ENCODE peak calls at places on chromosomes 7 and 10, in six cellular contexts. O, C, Y, H, I and P are unnamed samples.
A peak's percentile ranks its signal among the peaks of the same experiment; 100 is the strongest.

GRCh38 chr7:134527979-134528371 is 608 bp downstream of the AKR1B10 start:
- DNase-seq in O (no peak), C (peak; percentile 68), Y (no peak), H (no peak), I (no peak), P (peak; percentile 83)

GRCh38 chr7:102390697-102391484 is 5.3 kb upstream of the PRKRIP1 start:
- DNase-seq in O (peak; percentile 89), C (peak; percentile 65), Y (peak; percentile 88), H (peak; percentile 83), I (peak; percentile 84), P (peak; percentile 75)

GRCh38 chr10:31928531-31929259 is at the start of gene ARHGAP12:
- DNase-seq in O (peak; percentile 97), C (peak; percentile 84), Y (peak; percentile 96), H (peak; percentile 93), I (peak; percentile 92), P (peak; percentile 73)

GRCh38 chr7:12456506-12456905 is 52.8 kb upstream of the VWDE start:
- DNase-seq in O (no peak), C (no peak), Y (no peak), H (no peak), I (no peak), P (no peak)

GRCh38 chr10:125264752-125265578 is 104.6 kb upstream of the CTBP2 start:
- DNase-seq in O (no peak), C (no peak), Y (no peak), H (no peak), I (no peak), P (no peak)

GRCh38 chr7:152850420-152850819 is 90.9 kb downstream of the ACTR3B start:
- DNase-seq in O (no peak), C (no peak), Y (no peak), H (no peak), I (no peak), P (no peak)

GRCh38 chr7:73954861-73955260 is 73.1 kb upstream of the ELN start:
- DNase-seq in O (no peak), C (no peak), Y (no peak), H (no peak), I (no peak), P (no peak)

GRCh38 chr10:62015994-62016393 is 114.5 kb downstream of the ARID5B start:
- DNase-seq in O (no peak), C (no peak), Y (no peak), H (no peak), I (no peak), P (no peak)

GRCh38 chr7:70674268-70675025 is 457.5 kb upstream of the GALNT17 start:
- DNase-seq in O (no peak), C (peak; percentile 54), Y (no peak), H (no peak), I (no peak), P (peak; percentile 20)

GRCh38 chr7:111266613-111267012 is 175.7 kb downstream of the LRRN3 start:
- DNase-seq in O (no peak), C (peak; percentile 90), Y (no peak), H (no peak), I (no peak), P (peak; percentile 59)

GRCh38 chr10:132229834-132230556 is 43.2 kb downstream of the DPYSL4 start:
- DNase-seq in O (peak; percentile 67), C (no peak), Y (no peak), H (peak; percentile 48), I (no peak), P (no peak)

GRCh38 chr10:520402-520787 is 169.1 kb downstream of the DIP2C start:
- DNase-seq in O (no peak), C (peak; percentile 13), Y (no peak), H (no peak), I (no peak), P (peak; percentile 42)

GRCh38 chr10:50322075-50322474 is 70.8 kb upstream of the ASAH2 start:
- DNase-seq in O (no peak), C (peak; percentile 66), Y (no peak), H (no peak), I (no peak), P (peak; percentile 44)

GRCh38 chr7:23018747-23019146 is 4.8 kb upstream of the HYCC1 start:
- DNase-seq in O (no peak), C (no peak), Y (no peak), H (no peak), I (no peak), P (no peak)

GRCh38 chr10:72011016-72011415 is 46.8 kb downstream of the CHST3 start:
- DNase-seq in O (no peak), C (no peak), Y (no peak), H (no peak), I (no peak), P (no peak)

GRCh38 chr10:52883996-52884871 is 111.7 kb upstream of the MBL2 start:
- DNase-seq in O (no peak), C (peak; percentile 42), Y (no peak), H (no peak), I (no peak), P (peak; percentile 72)
- H3K4me3 ChIP-seq in O (no peak overlapping the region), C (no peak overlapping the region), Y (no peak overlapping the region), H (no peak overlapping the region), I (no peak overlapping the region), P (no peak overlapping the region)

GRCh38 chr10:55989188-55989587 is 371.9 kb downstream of the ZWINT start:
- DNase-seq in O (no peak), C (no peak), Y (no peak), H (no peak), I (no peak), P (no peak)
- TF ChIP-seq CTCF in O (no peak), C (no peak), Y (no peak), H (no peak), I (peak; percentile 31), P (no peak)

GRCh38 chr7:128792471-128793183 is 859 bp downstream of the CCDC136 start:
- DNase-seq in O (no peak), C (no peak), Y (no peak), H (no peak), I (no peak), P (no peak)
- H3K4me3 ChIP-seq in O (no peak overlapping the region), C (peak overlapping the region; percentile 78), Y (no peak overlapping the region), H (no peak overlapping the region), I (no peak overlapping the region), P (no peak overlapping the region)

DNA sequence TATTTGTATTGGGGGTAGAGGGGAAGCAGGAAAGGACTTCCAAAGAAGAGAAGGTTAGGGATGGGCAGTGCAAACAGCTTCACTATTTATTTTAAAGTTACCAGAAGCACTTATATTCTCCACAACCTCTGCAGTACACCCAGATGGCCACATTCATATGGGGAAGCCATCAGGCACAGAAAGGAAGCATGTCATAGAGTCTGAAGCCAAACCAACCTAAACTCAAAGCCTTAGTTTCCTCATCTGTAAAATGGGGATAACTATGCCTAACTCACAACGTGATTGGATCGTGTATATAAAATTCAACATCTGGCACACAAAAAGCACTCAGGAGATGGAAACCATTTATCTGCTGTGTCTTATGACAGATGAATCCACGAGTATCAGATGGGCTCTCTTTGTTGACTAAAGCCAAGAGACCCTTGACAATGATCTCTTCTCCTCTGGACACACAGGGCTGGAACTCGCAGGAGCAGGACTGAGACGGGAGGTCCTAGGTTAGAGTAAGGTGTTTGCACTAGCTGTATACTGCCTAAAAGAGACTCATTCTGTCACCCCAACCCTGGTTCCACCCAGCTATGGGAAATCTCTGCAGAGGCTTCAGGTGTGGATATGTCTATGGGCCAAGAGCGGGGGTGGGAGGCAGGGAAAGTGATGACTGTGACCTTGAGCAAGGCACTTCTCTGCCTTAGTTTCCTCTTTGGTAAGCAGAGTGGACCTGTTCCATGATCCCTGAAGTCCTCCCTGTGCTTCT is 1.8 kb downstream of the KIAA1549 start:
- DNase-seq in O (no peak), C (peak; percentile 15), Y (no peak), H (no peak), I (no peak), P (peak; percentile 17)
- TF ChIP-seq CTCF in O (no peak), C (peak; percentile 27), Y (no peak), H (no peak), I (no peak), P (peak; percentile 27)

GRCh38 chr7:131012477-131013031 is 278.5 kb upstream of the KLF14 start:
- DNase-seq in O (no peak), C (peak; percentile 76), Y (no peak), H (no peak), I (no peak), P (no peak)
- H3K4me3 ChIP-seq in O (no peak overlapping the region), C (peak overlapping the region; percentile 14), Y (no peak overlapping the region), H (no peak overlapping the region), I (no peak overlapping the region), P (no peak overlapping the region)

GRCh38 chr10:96491303-96491702 is 22.4 kb downstream of the TLL2 start:
- DNase-seq in O (no peak), C (no peak), Y (no peak), H (no peak), I (no peak), P (no peak)
- TF ChIP-seq CTCF in O (no peak), C (peak; percentile 28), Y (no peak), H (no peak), I (peak; percentile 28), P (no peak)